ENCODE peak calls at places on chromosomes 1 and 21, in nine cellular contexts. P is GM12878, Y is iPS DF 6.9, N is transverse colon, L is lower leg skin, I is BJ, S is dorsolateral prefrontal cortex, O is fibroblast of mammary gland, Z is BE2C. M is an unnamed sample.

GRCh38 chr1:92476071-92476607 is 10.6 kb downstream of the GFI1 start:
- DNase-seq in Y (no peak), N (peak), S (no peak), L (no peak), Z (no peak), I (no peak), O (no peak), P (no peak), M (peak)

GRCh38 chr21:36134820-36135390 is at the start of gene CBR3:
- DNase-seq in Y (no peak), O (peak), I (no peak), S (no peak), Z (peak), N (peak), P (no peak), L (peak), M (no peak)

GRCh38 chr1:179115181-179115580 is 33.3 kb downstream of the TOR3A start:
- DNase-seq in N (no peak), L (no peak), O (no peak), S (no peak), I (no peak), Y (no peak), P (no peak), Z (no peak), M (no peak)

GRCh38 chr1:8733463-8733862 is 84.0 kb downstream of the RERE start:
- DNase-seq in Z (no peak), S (no peak), O (no peak), P (no peak), N (no peak), Y (no peak), I (no peak), L (no peak), M (no peak)

GRCh38 chr1:181647314-181648035 is 164.2 kb downstream of the CACNA1E start:
- DNase-seq in Z (no peak), P (no peak), I (no peak), Y (no peak), S (no peak), O (peak), N (peak), L (no peak), M (peak)

GRCh38 chr1:55300975-55301374 is 85.8 kb upstream of the USP24 start:
- DNase-seq in L (no peak), P (no peak), O (no peak), Z (no peak), I (no peak), Y (no peak), S (no peak), N (no peak), M (no peak)

GRCh38 chr21:34544032-34544496 is 32.1 kb upstream of the KCNE1 start:
- DNase-seq in O (peak), N (peak), P (no peak), S (no peak), Y (peak), I (no peak), L (no peak), Z (peak), M (peak)

GRCh38 chr1:43073490-43074230 is 98.4 kb downstream of the EBNA1BP2 start:
- DNase-seq in L (peak), Z (peak), O (peak), N (peak), P (peak), I (no peak), Y (peak), S (peak), M (peak)

GRCh38 chr1:109776206-109776835 is 12.6 kb upstream of the EPS8L3 start:
- DNase-seq in P (no peak), I (no peak), L (no peak), S (no peak), Y (no peak), Z (no peak), N (peak), O (no peak), M (no peak)

GRCh38 chr1:37944091-37944763 is 2.6 kb downstream of the INPP5B start:
- DNase-seq in L (no peak), Y (no peak), N (no peak), P (no peak), Z (no peak), S (no peak), O (peak), I (no peak), M (no peak)

GRCh38 chr1:37946703-37947360 is at the start of gene INPP5B:
- DNase-seq in Z (peak), I (peak), S (peak), L (peak), P (peak), O (peak), Y (peak), N (peak), M (no peak)

GRCh38 chr1:37947364-37947763 is 511 bp upstream of the INPP5B start:
- DNase-seq in I (no peak), O (no peak), N (peak), P (no peak), L (no peak), Y (no peak), S (no peak), Z (no peak), M (no peak)

GRCh38 chr1:37944816-37945215 is 2.0 kb downstream of the INPP5B start:
- DNase-seq in N (no peak), S (no peak), I (no peak), Z (no peak), P (no peak), L (no peak), O (no peak), Y (no peak), M (no peak)

DNA sequence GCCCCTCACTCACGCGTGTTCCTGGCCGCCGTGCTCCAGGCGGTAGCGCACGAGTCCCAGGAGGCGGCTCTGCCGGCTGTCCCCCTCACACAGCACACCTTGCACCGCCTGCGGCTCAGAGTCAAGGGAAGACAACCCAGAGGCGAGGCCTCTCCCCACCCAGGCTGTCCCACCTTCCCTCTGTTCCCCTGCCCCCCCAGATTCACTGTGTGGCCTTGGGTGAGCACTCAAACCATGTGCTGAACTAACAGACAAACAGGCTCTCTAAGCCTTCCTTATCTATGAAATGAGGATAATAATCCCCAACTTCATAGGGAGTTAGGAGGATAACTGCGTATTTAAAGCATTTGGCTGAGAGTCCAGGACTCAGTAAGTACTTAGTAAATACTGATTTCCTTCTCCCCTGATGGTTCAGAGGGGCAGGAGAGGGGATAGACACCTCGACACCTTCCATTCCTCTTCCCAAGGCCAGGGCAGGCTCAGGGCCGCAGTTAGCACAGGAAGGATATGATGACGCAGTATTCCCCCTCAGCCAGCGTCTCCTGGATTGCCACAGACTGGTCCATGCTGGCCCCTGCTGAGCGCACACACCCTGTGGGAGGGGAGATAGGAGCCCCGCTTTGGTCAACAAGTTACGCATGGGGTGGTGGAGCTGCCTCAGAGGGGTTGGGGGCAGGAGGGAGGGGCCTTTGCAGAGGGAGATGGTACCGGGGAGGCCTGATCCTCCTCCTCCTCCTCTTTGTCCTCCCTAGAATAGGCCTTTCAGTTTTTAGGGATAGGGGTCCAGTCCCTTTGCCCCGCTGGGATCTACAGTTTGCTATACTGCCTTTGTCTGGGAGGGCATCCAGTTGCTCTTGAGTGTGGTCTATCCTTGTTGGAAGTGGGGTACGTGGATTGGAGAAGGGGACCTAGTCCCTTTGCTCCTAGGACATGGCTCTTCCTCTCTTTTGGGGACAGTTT is 830 bp downstream of the INPP5B start:
- DNase-seq in S (no peak), Y (no peak), P (no peak), I (peak), L (peak), O (peak), N (peak), Z (no peak), M (no peak)
- H3K4me3 ChIP-seq in S (peak), Y (peak), P (peak), I (peak), L (peak), O (peak), N (peak), Z (peak), M (no peak)

GRCh38 chr1:6461237-6461530 is 4.8 kb downstream of the TNFRSF25 start:
- DNase-seq in I (no peak), P (no peak), S (no peak), L (no peak), Z (no peak), O (no peak), N (no peak), Y (no peak), M (no peak)
- H3K4me3 ChIP-seq in I (no peak), P (no peak), S (no peak), L (no peak), Z (no peak), O (no peak), N (no peak), Y (no peak), M (no peak)

DNA sequence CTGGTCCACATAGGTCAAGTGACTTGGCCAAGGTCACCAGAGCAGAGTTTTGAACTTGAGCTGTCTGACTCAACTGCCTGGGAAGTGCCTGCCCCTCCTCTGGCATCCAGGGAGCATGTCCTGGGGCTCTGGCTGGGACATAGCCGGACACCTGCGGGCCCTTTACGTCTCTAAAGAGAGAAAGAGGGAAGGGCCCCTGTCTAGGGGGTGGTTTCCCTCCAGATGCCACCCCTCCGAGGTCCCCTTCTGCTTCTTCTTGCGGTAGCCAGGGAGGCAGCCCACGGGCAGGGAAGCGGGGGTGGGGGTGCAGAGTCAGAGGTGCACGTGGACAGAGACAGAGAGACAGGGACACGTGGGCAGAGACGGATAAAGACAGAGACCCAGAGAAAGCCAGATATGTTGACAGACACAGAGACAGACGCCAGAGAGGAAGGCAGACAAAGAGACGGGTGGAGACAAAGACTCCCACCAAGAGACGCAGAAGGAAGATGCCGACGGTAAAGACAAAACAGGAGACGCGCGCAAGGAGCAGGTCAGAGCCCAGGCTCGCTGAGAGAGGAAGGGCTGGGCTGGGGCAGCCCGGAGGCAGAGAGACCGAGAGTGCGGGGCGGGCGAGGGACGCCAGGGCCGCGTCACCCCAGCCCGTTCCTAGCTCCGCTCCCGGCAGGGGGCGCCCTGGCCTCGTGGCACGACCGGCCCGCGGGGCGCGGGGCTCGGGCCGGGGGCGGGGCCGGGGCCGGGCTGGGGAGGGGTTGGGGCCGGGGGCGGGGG is 458 bp upstream of the ALPL start:
- DNase-seq in S (no peak), L (no peak), N (peak), I (no peak), O (peak), P (no peak), Z (peak), Y (peak), M (no peak)
- H3K4me3 ChIP-seq in S (peak), L (no peak), N (no peak), I (peak), O (peak), P (no peak), Z (peak), Y (no peak), M (no peak)

DNA sequence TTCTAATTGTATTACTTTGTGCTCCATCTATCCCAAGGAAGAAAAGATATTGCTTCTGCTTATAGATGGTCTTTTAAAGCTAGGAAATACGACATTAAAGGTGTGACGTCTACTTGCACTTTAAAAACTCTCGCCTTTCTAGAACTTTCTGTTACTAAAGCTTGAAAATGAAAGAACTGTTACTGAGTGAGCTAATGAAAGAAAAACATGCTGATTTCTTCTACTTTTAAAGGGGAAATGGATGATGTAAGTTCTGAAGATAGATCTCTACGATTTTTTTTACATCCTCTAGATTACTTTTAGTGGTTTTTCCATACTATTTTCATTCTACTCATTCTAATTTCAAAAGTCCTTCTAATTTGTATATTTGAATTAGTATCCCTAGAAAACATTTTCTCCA is 387.5 kb downstream of the USP25 start:
- DNase-seq in S (no peak), L (no peak), O (peak), I (no peak), Z (no peak), P (no peak), Y (no peak), N (no peak), M (no peak)
- H3K4me3 ChIP-seq in S (peak), L (no peak), O (no peak), I (no peak), Z (no peak), P (no peak), Y (no peak), N (no peak), M (no peak)

GRCh38 chr1:22563671-22564612 is 653 bp downstream of the EPHA8 start:
- DNase-seq in O (no peak), Y (no peak), I (no peak), P (no peak), Z (no peak), L (no peak), N (no peak), S (no peak), M (no peak)
- H3K4me3 ChIP-seq in O (no peak), Y (peak), I (no peak), P (no peak), Z (peak), L (no peak), N (no peak), S (no peak), M (no peak)

GRCh38 chr1:239804265-239804664 is 287.4 kb upstream of the FMN2 start:
- DNase-seq in I (no peak), Y (no peak), L (no peak), O (no peak), Z (no peak), N (no peak), S (no peak), P (no peak), M (no peak)
- H3K4me3 ChIP-seq in I (no peak), Y (no peak), L (no peak), O (no peak), Z (no peak), N (no peak), S (no peak), P (no peak), M (no peak)

GRCh38 chr1:111593403-111594127 is 26.0 kb upstream of the RAP1A start:
- DNase-seq in Y (no peak), N (no peak), O (no peak), P (no peak), I (no peak), S (no peak), L (no peak), Z (no peak), M (no peak)
- H3K4me3 ChIP-seq in Y (no peak), N (no peak), O (no peak), P (peak), I (no peak), S (no peak), L (no peak), Z (no peak), M (no peak)

DNA sequence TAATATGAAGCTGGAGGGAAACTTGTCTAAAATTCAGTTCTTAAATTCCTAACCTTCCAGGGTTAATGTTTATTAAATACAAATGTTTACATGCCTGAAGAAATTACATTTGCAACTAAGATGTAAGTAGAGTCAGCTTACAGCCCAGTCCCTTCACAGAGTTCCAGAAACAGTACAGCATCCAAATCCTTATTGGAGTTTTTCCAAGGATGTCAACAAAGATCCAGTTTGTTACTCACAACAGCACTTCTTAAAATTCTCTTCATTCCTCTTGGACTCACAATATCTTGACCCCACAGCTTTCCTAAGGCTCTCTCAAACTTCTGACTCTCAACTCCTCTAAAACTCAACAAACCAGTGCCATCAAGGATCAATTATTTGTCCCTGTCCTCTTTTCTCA is 50.1 kb upstream of the RWDD3 start:
- DNase-seq in S (no peak), P (no peak), I (no peak), O (no peak), L (no peak), Y (no peak), N (no peak), Z (no peak), M (no peak)
- H3K4me3 ChIP-seq in S (no peak), P (no peak), I (no peak), O (no peak), L (no peak), Y (no peak), N (no peak), Z (no peak), M (no peak)

M was measured in Jurkat, Clone E6-1.